ENCODE peak calls at places on chromosomes 13 and 19, in four cellular contexts. W is MM.1S, R is H1, S is mammary epithelial cell. N is an unnamed sample.

GRCh38 chr13:111175372-111175771 is 60.3 kb downstream of the ARHGEF7 start:
- DNase-seq in W (no peak), R (no peak), S (no peak), N (no peak)

GRCh38 chr19:38830039-38830733 is 1.4 kb downstream of the ECH1 start:
- DNase-seq in W (no peak), R (no peak), S (no peak), N (peak)

GRCh38 chr19:7869910-7870511 is 4.2 kb downstream of the PRR36 start:
- DNase-seq in W (peak), R (peak), S (peak), N (no peak)

GRCh38 chr13:102402292-102402691 is 444 bp upstream of the FGF14 start:
- DNase-seq in W (no peak), R (peak), S (no peak), N (peak)

GRCh38 chr19:50649433-50650391 is at the start of gene C19orf81:
- DNase-seq in W (no peak), R (peak), S (no peak), N (no peak)

GRCh38 chr19:47122359-47123335 is 8.0 kb upstream of the SAE1 start:
- DNase-seq in W (no peak), R (no peak), S (peak), N (peak)

GRCh38 chr19:16019691-16020448 is 56.4 kb upstream of the TPM4 start:
- DNase-seq in W (no peak), R (no peak), S (no peak), N (no peak)

GRCh38 chr13:86907116-86907515 is 764.1 kb upstream of the SLITRK5 start:
- DNase-seq in W (no peak), R (no peak), S (no peak), N (peak)

GRCh38 chr19:42546831-42547500 is 18.7 kb upstream of the CEACAM1 start:
- DNase-seq in W (no peak), R (no peak), S (no peak), N (no peak)

GRCh38 chr19:52226652-52227051 is 36.8 kb downstream of the PPP2R1A start:
- DNase-seq in W (no peak), R (no peak), S (no peak), N (no peak)

GRCh38 chr13:111202745-111203144 is 87.6 kb downstream of the ARHGEF7 start:
- DNase-seq in W (peak), R (no peak), S (no peak), N (peak)

GRCh38 chr13:89082623-89083022 is 1411.5 kb downstream of the SLITRK5 start:
- DNase-seq in W (no peak), R (no peak), S (no peak), N (peak)

GRCh38 chr19:41407271-41407670 is 9.7 kb downstream of the BCKDHA start:
- DNase-seq in W (no peak), R (no peak), S (no peak), N (peak)

GRCh38 chr13:34249546-34249945 is 431.6 kb downstream of the RFC3 start:
- DNase-seq in W (no peak), R (no peak), S (no peak), N (no peak)

GRCh38 chr13:25286308-25286968 is 850 bp downstream of the MTMR6 start:
- DNase-seq in W (no peak), R (no peak), S (peak), N (peak)

GRCh38 chr13:100439247-100439955 is 149.2 kb downstream of the GGACT start:
- DNase-seq in W (no peak), R (no peak), S (no peak), N (no peak)

GRCh38 chr19:47156861-47157454 is 26.3 kb downstream of the SAE1 start:
- DNase-seq in W (peak), R (no peak), S (no peak), N (peak)

GRCh38 chr19:53881482-53882390 is at the start of gene PRKCG:
- DNase-seq in W (no peak), R (peak), S (peak), N (no peak)

GRCh38 chr19:1084024-1084868 is 10.9 kb downstream of the POLR2E start:
- DNase-seq in W (no peak), R (no peak), S (no peak), N (no peak)

GRCh38 chr19:40231057-40231456 is 4.6 kb upstream of the CCNP start:
- DNase-seq in W (no peak), R (no peak), S (no peak), N (no peak)

GRCh38 chr13:30047154-30047874 is 196.9 kb upstream of the UBL3 start:
- DNase-seq in W (peak), R (peak), S (no peak), N (peak)

GRCh38 chr13:110949628-110950027 is 34.8 kb upstream of the ANKRD10 start:
- DNase-seq in W (no peak), R (no peak), S (no peak), N (no peak)

GRCh38 chr19:35545855-35546381 is 492 bp downstream of the TMEM147 start:
- DNase-seq in W (peak), R (no peak), S (peak), N (peak)

DNA sequence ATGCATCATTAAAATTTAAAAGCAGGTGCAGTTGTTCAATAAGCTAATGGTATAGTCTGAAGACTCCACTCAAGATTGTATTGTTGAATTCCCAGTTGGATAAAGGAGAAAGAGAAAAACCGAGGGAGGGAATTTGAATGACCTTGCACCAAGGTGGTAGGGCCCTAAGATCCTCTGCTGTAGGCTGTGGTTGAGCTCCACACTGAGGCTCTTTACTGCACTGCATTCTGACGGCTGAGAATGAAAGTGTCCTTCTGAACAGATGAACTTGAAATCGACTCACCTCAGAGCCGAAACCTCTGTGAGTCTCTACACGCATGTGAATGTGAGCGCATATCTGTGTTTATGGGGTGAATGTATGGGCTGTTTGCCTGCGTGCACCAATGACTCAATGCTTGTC is 388.9 kb upstream of the DACH1 start:
- DNase-seq in W (peak), R (peak), S (peak), N (peak)
- H2AFZ ChIP-seq in W (no peak), R (no peak), S (no peak), N (no peak)

GRCh38 chr13:21898461-21898860 is 227.6 kb downstream of the FGF9 start:
- DNase-seq in W (no peak), R (no peak), S (no peak), N (no peak)
- H2AFZ ChIP-seq in W (no peak), R (no peak), S (no peak), N (no peak)

GRCh38 chr13:112686987-112687386 is 2.9 kb upstream of the ATP11A start:
- DNase-seq in W (no peak), R (peak), S (no peak), N (no peak)
- H2AFZ ChIP-seq in W (no peak), R (no peak), S (no peak), N (no peak)

GRCh38 chr13:83881031-83881727 is 1.1 kb downstream of the SLITRK1 start:
- DNase-seq in W (no peak), R (no peak), S (no peak), N (no peak)
- H2AFZ ChIP-seq in W (no peak), R (peak), S (no peak), N (no peak)